ENCODE peak calls at places on chromosomes 4 and X, in five cellular contexts. One of them, this sample, is unnamed.

GRCh38 chr4:84477738-84478137 is 21.4 kb downstream of the NKX6-1 start:
- DNase-seq in PC-3: no peak
- DNase-seq in K562: no peak
- DNase-seq in IMR-90: no peak
- DNase-seq in neural progenitor cell: no peak
- DNase-seq in this sample: no peak

GRCh38 chrX:136030357-136031225 is 45.4 kb downstream of the SLC9A6 start:
- DNase-seq in PC-3: no peak
- DNase-seq in IMR-90: peak; percentile 76
- DNase-seq in neural progenitor cell: no peak
- DNase-seq in K562: no peak
- DNase-seq in this sample: no peak

GRCh38 chr4:61511716-61512488 is 311.8 kb downstream of the ADGRL3 start:
- DNase-seq in PC-3: peak; percentile 88
- DNase-seq in K562: no peak
- DNase-seq in neural progenitor cell: no peak
- DNase-seq in IMR-90: peak; percentile 73
- DNase-seq in this sample: peak; percentile 57

GRCh38 chr4:102473476-102473875 is 27.7 kb upstream of the NFKB1 start:
- DNase-seq in K562: no peak
- DNase-seq in PC-3: no peak
- DNase-seq in IMR-90: no peak
- DNase-seq in neural progenitor cell: no peak
- DNase-seq in this sample: no peak

GRCh38 chrX:3743821-3744439 is 30.5 kb upstream of the PRKX start:
- DNase-seq in PC-3: no peak
- DNase-seq in K562: no peak
- DNase-seq in IMR-90: no peak
- DNase-seq in neural progenitor cell: no peak
- DNase-seq in this sample: no peak

GRCh38 chrX:11996810-11997209 is 141.5 kb upstream of the FRMPD4 start:
- DNase-seq in PC-3: no peak
- DNase-seq in K562: no peak
- DNase-seq in IMR-90: no peak
- DNase-seq in neural progenitor cell: no peak
- DNase-seq in this sample: no peak

GRCh38 chrX:6777211-6778002 is 242.5 kb upstream of the VCX3A start:
- DNase-seq in K562: no peak
- DNase-seq in IMR-90: no peak
- DNase-seq in PC-3: no peak
- DNase-seq in neural progenitor cell: no peak
- DNase-seq in this sample: no peak

GRCh38 chr4:5124876-5125275 is 73.6 kb downstream of the STK32B start:
- DNase-seq in K562: no peak
- DNase-seq in neural progenitor cell: no peak
- DNase-seq in PC-3: no peak
- DNase-seq in IMR-90: no peak
- DNase-seq in this sample: no peak

GRCh38 chrX:119817130-119817690 is 25.8 kb upstream of the RPL39 start:
- DNase-seq in IMR-90: peak; percentile 6
- DNase-seq in K562: no peak
- DNase-seq in PC-3: no peak
- DNase-seq in neural progenitor cell: no peak
- DNase-seq in this sample: no peak

GRCh38 chr4:144740316-144740715 is 94.4 kb downstream of the HHIP start:
- DNase-seq in PC-3: no peak
- DNase-seq in neural progenitor cell: no peak
- DNase-seq in IMR-90: peak; percentile 8
- DNase-seq in K562: no peak
- DNase-seq in this sample: peak; percentile 11

GRCh38 chrX:39470588-39471155 is 627.1 kb downstream of the BCOR start:
- DNase-seq in K562: no peak
- DNase-seq in IMR-90: peak; percentile 45
- DNase-seq in PC-3: no peak
- DNase-seq in neural progenitor cell: no peak
- DNase-seq in this sample: no peak

GRCh38 chr4:56049428-56050212 is 100.9 kb downstream of the CEP135 start:
- DNase-seq in PC-3: peak; percentile 36
- DNase-seq in neural progenitor cell: peak; percentile 75
- DNase-seq in K562: no peak
- DNase-seq in IMR-90: no peak
- DNase-seq in this sample: peak; percentile 16

GRCh38 chr4:140213116-140213515 is 59.1 kb upstream of the MAML3 start:
- DNase-seq in PC-3: peak; percentile 43
- DNase-seq in K562: no peak
- DNase-seq in neural progenitor cell: no peak
- DNase-seq in IMR-90: no peak
- DNase-seq in this sample: peak; percentile 25

GRCh38 chrX:154351183-154352011 is 23.0 kb downstream of the FLNA start:
- DNase-seq in PC-3: no peak
- DNase-seq in IMR-90: no peak
- DNase-seq in K562: no peak
- DNase-seq in neural progenitor cell: no peak
- DNase-seq in this sample: no peak

GRCh38 chrX:154350429-154351182 is 23.8 kb downstream of the FLNA start:
- DNase-seq in K562: no peak
- DNase-seq in neural progenitor cell: no peak
- DNase-seq in PC-3: no peak
- DNase-seq in IMR-90: no peak
- DNase-seq in this sample: no peak

GRCh38 chrX:154348646-154349358 is 25.6 kb downstream of the FLNA start:
- DNase-seq in IMR-90: no peak
- DNase-seq in neural progenitor cell: peak; percentile 64
- DNase-seq in PC-3: no peak
- DNase-seq in K562: no peak
- DNase-seq in this sample: no peak

GRCh38 chrX:154349359-154349935 is 25.0 kb downstream of the FLNA start:
- DNase-seq in PC-3: no peak
- DNase-seq in neural progenitor cell: no peak
- DNase-seq in IMR-90: no peak
- DNase-seq in K562: no peak
- DNase-seq in this sample: no peak

GRCh38 chrX:154349979-154350378 is 24.5 kb downstream of the FLNA start:
- DNase-seq in K562: no peak
- DNase-seq in IMR-90: no peak
- DNase-seq in PC-3: no peak
- DNase-seq in neural progenitor cell: no peak
- DNase-seq in this sample: no peak
- H4K20me1 ChIP-seq in K562: peaks cover 13% of the 10 kb centered on the region
- H4K20me1 ChIP-seq in IMR-90: peaks cover 79% of the 10 kb centered on the region
- H4K20me1 ChIP-seq in PC-3: peaks cover 1% of the 10 kb centered on the region
- H4K20me1 ChIP-seq in neural progenitor cell: peaks cover 40% of the 10 kb centered on the region
- H4K20me1 ChIP-seq in this sample: peaks cover 9% of the 10 kb centered on the region

GRCh38 chr4:136793848-136794247 is 738.4 kb downstream of the PCDH18 start:
- DNase-seq in neural progenitor cell: no peak
- DNase-seq in K562: no peak
- DNase-seq in PC-3: no peak
- DNase-seq in IMR-90: peak; percentile 4
- DNase-seq in this sample: no peak
- H3K27me3 ChIP-seq in neural progenitor cell: no peaks in the 10 kb centered on the region
- H3K27me3 ChIP-seq in K562: no peaks in the 10 kb centered on the region
- H3K27me3 ChIP-seq in PC-3: no peaks in the 10 kb centered on the region
- H3K27me3 ChIP-seq in IMR-90: no peaks in the 10 kb centered on the region
- H3K27me3 ChIP-seq in this sample: no peaks in the 10 kb centered on the region

DNA sequence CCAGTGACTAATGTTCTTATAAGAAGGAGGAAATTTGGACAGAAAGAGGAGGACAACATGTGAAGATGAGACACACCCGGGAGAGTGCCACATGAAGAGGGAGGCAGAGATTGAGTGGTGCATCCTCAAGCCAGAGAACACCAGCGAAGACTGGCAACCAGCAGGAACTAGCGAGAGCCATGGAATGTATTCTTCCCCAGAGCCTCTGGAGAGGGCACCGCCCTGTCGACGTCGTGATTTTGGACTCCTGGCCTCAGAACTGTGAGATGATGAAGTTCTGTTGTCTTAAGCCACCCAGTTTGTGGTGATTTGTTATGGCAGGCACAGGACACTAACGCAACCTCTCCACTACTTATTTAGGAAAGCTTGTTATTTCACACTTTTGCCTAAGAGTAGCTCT is 196.0 kb upstream of the TLL1 start:
- DNase-seq in K562: no peak
- DNase-seq in PC-3: no peak
- DNase-seq in neural progenitor cell: no peak
- DNase-seq in IMR-90: no peak
- DNase-seq in this sample: no peak
- H2AFZ ChIP-seq in K562: no peak overlapping the region
- H2AFZ ChIP-seq in PC-3: no peak overlapping the region
- H2AFZ ChIP-seq in neural progenitor cell: no peak overlapping the region
- H2AFZ ChIP-seq in IMR-90: no peak overlapping the region
- H2AFZ ChIP-seq in this sample: no peak overlapping the region

GRCh38 chr4:155062948-155063347 is 145.5 kb upstream of the NPY2R start:
- DNase-seq in IMR-90: no peak
- DNase-seq in PC-3: no peak
- DNase-seq in K562: no peak
- DNase-seq in neural progenitor cell: no peak
- DNase-seq in this sample: no peak
- H4K20me1 ChIP-seq in IMR-90: no peaks in the 10 kb centered on the region
- H4K20me1 ChIP-seq in PC-3: no peaks in the 10 kb centered on the region
- H4K20me1 ChIP-seq in K562: no peaks in the 10 kb centered on the region
- H4K20me1 ChIP-seq in neural progenitor cell: no peaks in the 10 kb centered on the region
- H4K20me1 ChIP-seq in this sample: no peaks in the 10 kb centered on the region

This sample was measured in mammary epithelial cell.